ENCODE peak calls at places on chromosomes 5 and 9, in eight cellular contexts. One of them, this sample, is unnamed.
A peak's percentile ranks its signal among the peaks of the same experiment; 100 is the strongest.

GRCh38 chr9:16236326-16236725 is 634.1 kb downstream of the BNC2 start:
- DNase-seq in mesendoderm: no peak
- DNase-seq in effector memory CD4-positive, alpha-beta T cell: no peak
- DNase-seq in brain microvascular endothelial cell: peak; percentile 47
- DNase-seq in testis: no peak
- DNase-seq in cardiac muscle cell: no peak
- DNase-seq in right lobe of liver: no peak
- DNase-seq in tibial artery: peak; percentile 58
- DNase-seq in this sample: no peak

GRCh38 chr5:75363111-75363510 is 26.1 kb downstream of the HMGCR start:
- DNase-seq in brain microvascular endothelial cell: no peak
- DNase-seq in testis: no peak
- DNase-seq in effector memory CD4-positive, alpha-beta T cell: no peak
- DNase-seq in tibial artery: no peak
- DNase-seq in mesendoderm: no peak
- DNase-seq in right lobe of liver: no peak
- DNase-seq in cardiac muscle cell: no peak
- DNase-seq in this sample: no peak

GRCh38 chr5:68711311-68712200 is 382.3 kb upstream of the SLC30A5 start:
- DNase-seq in cardiac muscle cell: no peak
- DNase-seq in brain microvascular endothelial cell: no peak
- DNase-seq in right lobe of liver: no peak
- DNase-seq in tibial artery: no peak
- DNase-seq in mesendoderm: no peak
- DNase-seq in effector memory CD4-positive, alpha-beta T cell: no peak
- DNase-seq in testis: no peak
- DNase-seq in this sample: no peak

GRCh38 chr5:150606476-150606875 is 34.0 kb upstream of the SYNPO start:
- DNase-seq in cardiac muscle cell: no peak
- DNase-seq in brain microvascular endothelial cell: no peak
- DNase-seq in right lobe of liver: no peak
- DNase-seq in mesendoderm: no peak
- DNase-seq in effector memory CD4-positive, alpha-beta T cell: no peak
- DNase-seq in tibial artery: no peak
- DNase-seq in testis: no peak
- DNase-seq in this sample: no peak

GRCh38 chr9:98637381-98637780 is 71.4 kb downstream of the GABBR2 start:
- DNase-seq in tibial artery: no peak
- DNase-seq in effector memory CD4-positive, alpha-beta T cell: no peak
- DNase-seq in brain microvascular endothelial cell: no peak
- DNase-seq in mesendoderm: no peak
- DNase-seq in cardiac muscle cell: no peak
- DNase-seq in right lobe of liver: no peak
- DNase-seq in testis: no peak
- DNase-seq in this sample: no peak

GRCh38 chr5:96088676-96089075 is 127.0 kb upstream of the ELL2 start:
- DNase-seq in right lobe of liver: no peak
- DNase-seq in testis: no peak
- DNase-seq in cardiac muscle cell: no peak
- DNase-seq in tibial artery: no peak
- DNase-seq in brain microvascular endothelial cell: no peak
- DNase-seq in mesendoderm: no peak
- DNase-seq in effector memory CD4-positive, alpha-beta T cell: no peak
- DNase-seq in this sample: no peak

GRCh38 chr9:3288686-3289085 is 237.1 kb downstream of the RFX3 start:
- DNase-seq in mesendoderm: no peak
- DNase-seq in testis: no peak
- DNase-seq in cardiac muscle cell: no peak
- DNase-seq in tibial artery: no peak
- DNase-seq in brain microvascular endothelial cell: no peak
- DNase-seq in effector memory CD4-positive, alpha-beta T cell: no peak
- DNase-seq in right lobe of liver: no peak
- DNase-seq in this sample: no peak

GRCh38 chr9:80197661-80198060 is 625.9 kb downstream of the TLE4 start:
- DNase-seq in testis: no peak
- DNase-seq in cardiac muscle cell: no peak
- DNase-seq in brain microvascular endothelial cell: no peak
- DNase-seq in tibial artery: no peak
- DNase-seq in right lobe of liver: no peak
- DNase-seq in mesendoderm: no peak
- DNase-seq in effector memory CD4-positive, alpha-beta T cell: no peak
- DNase-seq in this sample: no peak

GRCh38 chr5:178069909-178070308 is 43.4 kb upstream of the N4BP3 start:
- DNase-seq in effector memory CD4-positive, alpha-beta T cell: no peak
- DNase-seq in tibial artery: no peak
- DNase-seq in testis: peak; percentile 73
- DNase-seq in brain microvascular endothelial cell: peak; percentile 25
- DNase-seq in mesendoderm: peak; percentile 79
- DNase-seq in right lobe of liver: no peak
- DNase-seq in cardiac muscle cell: peak; percentile 58
- DNase-seq in this sample: peak; percentile 87

GRCh38 chr5:31809037-31809910 is 170.3 kb downstream of the PDZD2 start:
- DNase-seq in tibial artery: peak; percentile 67
- DNase-seq in mesendoderm: peak; percentile 88
- DNase-seq in testis: peak; percentile 88
- DNase-seq in cardiac muscle cell: peak; percentile 79
- DNase-seq in brain microvascular endothelial cell: peak; percentile 74
- DNase-seq in right lobe of liver: peak; percentile 56
- DNase-seq in effector memory CD4-positive, alpha-beta T cell: no peak
- DNase-seq in this sample: peak; percentile 86

GRCh38 chr5:150513375-150514309 is 5.7 kb downstream of the NDST1 start:
- DNase-seq in effector memory CD4-positive, alpha-beta T cell: no peak
- DNase-seq in cardiac muscle cell: no peak
- DNase-seq in mesendoderm: peak; percentile 74
- DNase-seq in right lobe of liver: no peak
- DNase-seq in brain microvascular endothelial cell: no peak
- DNase-seq in testis: no peak
- DNase-seq in tibial artery: no peak
- DNase-seq in this sample: no peak

GRCh38 chr5:59535561-59535960 is 358.0 kb downstream of the PDE4D start:
- DNase-seq in mesendoderm: no peak
- DNase-seq in cardiac muscle cell: no peak
- DNase-seq in tibial artery: no peak
- DNase-seq in right lobe of liver: no peak
- DNase-seq in brain microvascular endothelial cell: no peak
- DNase-seq in testis: no peak
- DNase-seq in effector memory CD4-positive, alpha-beta T cell: no peak
- DNase-seq in this sample: no peak

GRCh38 chr5:55604611-55605067 is 69.9 kb upstream of the PLPP1 start:
- DNase-seq in effector memory CD4-positive, alpha-beta T cell: no peak
- DNase-seq in testis: no peak
- DNase-seq in tibial artery: no peak
- DNase-seq in right lobe of liver: no peak
- DNase-seq in mesendoderm: no peak
- DNase-seq in cardiac muscle cell: peak; percentile 18
- DNase-seq in brain microvascular endothelial cell: peak; percentile 35
- DNase-seq in this sample: no peak

GRCh38 chr9:105233836-105234235 is 10.6 kb upstream of the SLC44A1 start:
- DNase-seq in testis: no peak
- DNase-seq in brain microvascular endothelial cell: no peak
- DNase-seq in effector memory CD4-positive, alpha-beta T cell: no peak
- DNase-seq in tibial artery: no peak
- DNase-seq in right lobe of liver: no peak
- DNase-seq in mesendoderm: no peak
- DNase-seq in cardiac muscle cell: no peak
- DNase-seq in this sample: no peak

GRCh38 chr9:114405294-114406034 is 17.7 kb upstream of the AKNA start:
- DNase-seq in tibial artery: peak; percentile 79
- DNase-seq in right lobe of liver: peak; percentile 82
- DNase-seq in cardiac muscle cell: peak; percentile 85
- DNase-seq in testis: peak; percentile 81
- DNase-seq in brain microvascular endothelial cell: peak; percentile 74
- DNase-seq in effector memory CD4-positive, alpha-beta T cell: peak; percentile 60
- DNase-seq in mesendoderm: peak; percentile 90
- DNase-seq in this sample: peak; percentile 94

GRCh38 chr5:102670224-102670836 is 84.8 kb upstream of the PAM start:
- DNase-seq in mesendoderm: peak; percentile 44
- DNase-seq in tibial artery: no peak
- DNase-seq in effector memory CD4-positive, alpha-beta T cell: no peak
- DNase-seq in brain microvascular endothelial cell: peak; percentile 14
- DNase-seq in testis: peak; percentile 31
- DNase-seq in right lobe of liver: no peak
- DNase-seq in cardiac muscle cell: peak; percentile 29
- DNase-seq in this sample: peak; percentile 68

GRCh38 chr5:134813407-134813806 is 32.4 kb upstream of the C5orf24 start:
- DNase-seq in effector memory CD4-positive, alpha-beta T cell: no peak
- DNase-seq in testis: no peak
- DNase-seq in right lobe of liver: no peak
- DNase-seq in brain microvascular endothelial cell: no peak
- DNase-seq in tibial artery: no peak
- DNase-seq in cardiac muscle cell: no peak
- DNase-seq in mesendoderm: no peak
- DNase-seq in this sample: no peak

GRCh38 chr5:134818776-134819175 is 27.0 kb upstream of the C5orf24 start:
- DNase-seq in right lobe of liver: no peak
- DNase-seq in testis: no peak
- DNase-seq in tibial artery: no peak
- DNase-seq in mesendoderm: no peak
- DNase-seq in brain microvascular endothelial cell: no peak
- DNase-seq in effector memory CD4-positive, alpha-beta T cell: no peak
- DNase-seq in cardiac muscle cell: no peak
- DNase-seq in this sample: no peak

GRCh38 chr5:134817006-134817405 is 28.8 kb upstream of the C5orf24 start:
- DNase-seq in brain microvascular endothelial cell: no peak
- DNase-seq in effector memory CD4-positive, alpha-beta T cell: no peak
- DNase-seq in mesendoderm: no peak
- DNase-seq in cardiac muscle cell: no peak
- DNase-seq in testis: no peak
- DNase-seq in tibial artery: no peak
- DNase-seq in right lobe of liver: no peak
- DNase-seq in this sample: no peak

GRCh38 chr5:134819404-134819963 is 26.3 kb upstream of the C5orf24 start:
- DNase-seq in right lobe of liver: no peak
- DNase-seq in brain microvascular endothelial cell: no peak
- DNase-seq in testis: no peak
- DNase-seq in tibial artery: no peak
- DNase-seq in mesendoderm: no peak
- DNase-seq in cardiac muscle cell: no peak
- DNase-seq in effector memory CD4-positive, alpha-beta T cell: no peak
- DNase-seq in this sample: no peak

GRCh38 chr5:134813827-134814226 is 31.9 kb upstream of the C5orf24 start:
- DNase-seq in brain microvascular endothelial cell: no peak
- DNase-seq in right lobe of liver: no peak
- DNase-seq in testis: no peak
- DNase-seq in effector memory CD4-positive, alpha-beta T cell: no peak
- DNase-seq in cardiac muscle cell: no peak
- DNase-seq in mesendoderm: no peak
- DNase-seq in tibial artery: no peak
- DNase-seq in this sample: no peak
- H3K4me3 ChIP-seq in brain microvascular endothelial cell: no peak overlapping the region
- H3K4me3 ChIP-seq in right lobe of liver: no peak overlapping the region
- H3K4me3 ChIP-seq in testis: no peak overlapping the region
- H3K4me3 ChIP-seq in effector memory CD4-positive, alpha-beta T cell: no peak overlapping the region
- H3K4me3 ChIP-seq in cardiac muscle cell: no peak overlapping the region
- H3K4me3 ChIP-seq in mesendoderm: no peak overlapping the region
- H3K4me3 ChIP-seq in tibial artery: no peak overlapping the region
- H3K4me3 ChIP-seq in this sample: no peak overlapping the region

GRCh38 chr5:10262995-10263394 is 12.9 kb downstream of the CCT5 start:
- DNase-seq in mesendoderm: no peak
- DNase-seq in cardiac muscle cell: no peak
- DNase-seq in tibial artery: no peak
- DNase-seq in effector memory CD4-positive, alpha-beta T cell: no peak
- DNase-seq in right lobe of liver: peak; percentile 90
- DNase-seq in testis: peak; percentile 9
- DNase-seq in brain microvascular endothelial cell: no peak
- DNase-seq in this sample: no peak

GRCh38 chr5:10259916-10260315 is 9.8 kb downstream of the CCT5 start:
- DNase-seq in mesendoderm: no peak
- DNase-seq in cardiac muscle cell: no peak
- DNase-seq in brain microvascular endothelial cell: no peak
- DNase-seq in effector memory CD4-positive, alpha-beta T cell: no peak
- DNase-seq in right lobe of liver: peak; percentile 9
- DNase-seq in tibial artery: no peak
- DNase-seq in testis: no peak
- DNase-seq in this sample: no peak

GRCh38 chr5:10261065-10261464 is 11.0 kb downstream of the CCT5 start:
- DNase-seq in brain microvascular endothelial cell: no peak
- DNase-seq in tibial artery: no peak
- DNase-seq in testis: no peak
- DNase-seq in cardiac muscle cell: no peak
- DNase-seq in right lobe of liver: no peak
- DNase-seq in mesendoderm: no peak
- DNase-seq in effector memory CD4-positive, alpha-beta T cell: no peak
- DNase-seq in this sample: no peak

GRCh38 chr5:10264569-10264968 is 14.5 kb downstream of the CCT5 start:
- DNase-seq in mesendoderm: no peak
- DNase-seq in cardiac muscle cell: no peak
- DNase-seq in right lobe of liver: no peak
- DNase-seq in testis: no peak
- DNase-seq in tibial artery: no peak
- DNase-seq in effector memory CD4-positive, alpha-beta T cell: no peak
- DNase-seq in brain microvascular endothelial cell: no peak
- DNase-seq in this sample: no peak

GRCh38 chr5:10262121-10262774 is 12.2 kb downstream of the CCT5 start:
- DNase-seq in testis: peak; percentile 13
- DNase-seq in cardiac muscle cell: no peak
- DNase-seq in effector memory CD4-positive, alpha-beta T cell: no peak
- DNase-seq in brain microvascular endothelial cell: no peak
- DNase-seq in right lobe of liver: no peak
- DNase-seq in mesendoderm: no peak
- DNase-seq in tibial artery: no peak
- DNase-seq in this sample: no peak
- H3K36me3 ChIP-seq in testis: no peaks in the 10 kb centered on the region
- H3K36me3 ChIP-seq in cardiac muscle cell: peaks cover 68% of the 10 kb centered on the region
- H3K36me3 ChIP-seq in effector memory CD4-positive, alpha-beta T cell: peaks cover 77% of the 10 kb centered on the region
- H3K36me3 ChIP-seq in brain microvascular endothelial cell: peaks cover 87% of the 10 kb centered on the region
- H3K36me3 ChIP-seq in right lobe of liver: peaks cover 15% of the 10 kb centered on the region
- H3K36me3 ChIP-seq in mesendoderm: peaks cover 31% of the 10 kb centered on the region
- H3K36me3 ChIP-seq in tibial artery: peaks cover 78% of the 10 kb centered on the region
- H3K36me3 ChIP-seq in this sample: peaks cover 55% of the 10 kb centered on the region

GRCh38 chr9:77018058-77019009 is 1.1 kb upstream of the FOXB2 start:
- DNase-seq in mesendoderm: peak; percentile 70
- DNase-seq in right lobe of liver: no peak
- DNase-seq in testis: no peak
- DNase-seq in effector memory CD4-positive, alpha-beta T cell: no peak
- DNase-seq in cardiac muscle cell: peak; percentile 53
- DNase-seq in tibial artery: no peak
- DNase-seq in brain microvascular endothelial cell: no peak
- DNase-seq in this sample: peak; percentile 87
- H3K27me3 ChIP-seq in mesendoderm: peaks cover 87% of the 10 kb centered on the region
- H3K27me3 ChIP-seq in right lobe of liver: peaks cover 19% of the 10 kb centered on the region
- H3K27me3 ChIP-seq in testis: peaks cover 21% of the 10 kb centered on the region
- H3K27me3 ChIP-seq in effector memory CD4-positive, alpha-beta T cell: peaks cover 60% of the 10 kb centered on the region
- H3K27me3 ChIP-seq in cardiac muscle cell: peaks cover 100% of the 10 kb centered on the region
- H3K27me3 ChIP-seq in tibial artery: peaks cover 10% of the 10 kb centered on the region
- H3K27me3 ChIP-seq in brain microvascular endothelial cell: peaks cover 97% of the 10 kb centered on the region
- H3K27me3 ChIP-seq in this sample: peaks cover 99% of the 10 kb centered on the region

DNA sequence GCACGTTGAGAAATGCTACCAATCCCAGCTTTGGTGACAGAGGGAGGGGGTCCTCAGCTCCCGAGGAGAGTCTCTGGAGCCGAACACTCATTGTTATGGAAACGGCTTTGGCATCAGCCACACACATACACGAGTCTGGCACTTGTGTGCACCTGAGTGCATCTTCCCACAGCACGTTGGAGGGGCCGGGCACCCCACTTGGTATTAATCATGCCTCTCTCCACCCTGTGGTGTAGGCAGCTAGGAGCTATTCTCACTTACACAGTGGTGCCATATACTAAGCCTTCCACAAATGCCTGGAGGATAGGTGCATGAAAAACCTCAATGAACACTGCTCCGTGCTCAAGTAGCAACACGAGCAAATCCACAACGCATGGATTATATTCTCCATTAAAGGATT is 133.9 kb upstream of the PANK3 start:
- DNase-seq in brain microvascular endothelial cell: no peak
- DNase-seq in right lobe of liver: peak; percentile 40
- DNase-seq in effector memory CD4-positive, alpha-beta T cell: no peak
- DNase-seq in cardiac muscle cell: no peak
- DNase-seq in mesendoderm: no peak
- DNase-seq in testis: no peak
- DNase-seq in tibial artery: no peak
- DNase-seq in this sample: no peak
- H3K4me3 ChIP-seq in brain microvascular endothelial cell: no peak overlapping the region
- H3K4me3 ChIP-seq in right lobe of liver: no peak overlapping the region
- H3K4me3 ChIP-seq in effector memory CD4-positive, alpha-beta T cell: no peak overlapping the region
- H3K4me3 ChIP-seq in cardiac muscle cell: no peak overlapping the region
- H3K4me3 ChIP-seq in mesendoderm: no peak overlapping the region
- H3K4me3 ChIP-seq in testis: no peak overlapping the region
- H3K4me3 ChIP-seq in tibial artery: no peak overlapping the region
- H3K4me3 ChIP-seq in this sample: no peak overlapping the region